ENCODE peak calls at places on chromosomes 13 and 19, in four cellular contexts. V is activated naive CD4-positive, alpha-beta T cell treated with anti-CD3 and anti-CD28 coated beads, Interleukin-2, amount 10 ng/mL, durations not matched to agents 7 days and 5 days; F is cardiac muscle cell; M is GM23248. P is an unnamed sample.

GRCh38 chr19:42693760-42694350 is 46.4 kb downstream of the PSG3 start:
- DNase-seq in V (no peak), F (no peak), M (peak), P (no peak)

GRCh38 chr13:40672310-40673060 is 6.0 kb upstream of the FOXO1 start:
- DNase-seq in V (no peak), F (no peak), M (peak), P (no peak)

GRCh38 chr13:113926951-113927660 is 46.8 kb downstream of the C13orf46 start:
- DNase-seq in V (peak), F (no peak), M (no peak), P (no peak)

GRCh38 chr19:1168877-1169791 is 4.9 kb downstream of the SBNO2 start:
- DNase-seq in V (no peak), F (no peak), M (peak), P (no peak)

GRCh38 chr19:2616741-2617392 is 85.6 kb downstream of the GNG7 start:
- DNase-seq in V (peak), F (no peak), M (no peak), P (no peak)

GRCh38 chr19:56400485-56400884 is 3.6 kb upstream of the ZNF583 start:
- DNase-seq in V (no peak), F (no peak), M (no peak), P (no peak)

GRCh38 chr19:38059897-38060296 is 152.9 kb downstream of the SIPA1L3 start:
- DNase-seq in V (peak), F (no peak), M (no peak), P (no peak)

GRCh38 chr13:70732611-70733010 is 624.4 kb upstream of the KLHL1 start:
- DNase-seq in V (no peak), F (no peak), M (no peak), P (no peak)

GRCh38 chr19:30430206-30430734 is 58.1 kb downstream of the ZNF536 start:
- DNase-seq in V (no peak), F (no peak), M (no peak), P (no peak)

GRCh38 chr19:12675377-12675776 is 6.3 kb downstream of the DHPS start:
- DNase-seq in V (no peak), F (no peak), M (no peak), P (no peak)

GRCh38 chr13:26022538-26023292 is 29.1 kb downstream of the SHISA2 start:
- DNase-seq in V (no peak), F (peak), M (peak), P (peak)

GRCh38 chr19:40445945-40446784 is 2.0 kb upstream of the SERTAD3 start:
- DNase-seq in V (no peak), F (no peak), M (peak), P (no peak)

GRCh38 chr19:55336101-55336500 is 3.6 kb upstream of the KMT5C start:
- DNase-seq in V (no peak), F (no peak), M (peak), P (no peak)